ENCODE peak calls at places on chromosomes 13 and 19, in seven cellular contexts. G is esophagus squamous epithelium, T is neural progenitor cell, X is adrenal gland, U is thoracic aorta, H is body of pancreas, O is foreskin keratinocyte. F is an unnamed sample.

GRCh38 chr13:83753912-83754624 is 128.2 kb downstream of the SLITRK1 start:
- DNase-seq in G (no peak), T (no peak), X (no peak), U (no peak), H (no peak), O (peak; percentile 42), F (no peak)

GRCh38 chr13:113537909-113538688 is 46.5 kb upstream of the TFDP1 start:
- DNase-seq in G (no peak), T (no peak), X (peak; percentile 27), U (no peak), H (no peak), O (no peak), F (no peak)

GRCh38 chr13:67341406-67341805 is 111.3 kb upstream of the PCDH9 start:
- DNase-seq in G (no peak), T (no peak), X (no peak), U (no peak), H (no peak), O (no peak), F (no peak)

GRCh38 chr13:42384265-42384664 is 112.3 kb downstream of the AKAP11 start:
- DNase-seq in G (no peak), T (no peak), X (no peak), U (no peak), H (no peak), O (peak; percentile 59), F (no peak)

GRCh38 chr19:46413262-46414031 is at the start of gene CCDC8:
- DNase-seq in G (no peak), T (peak; percentile 97), X (peak; percentile 94), U (no peak), H (peak; percentile 96), O (peak; percentile 86), F (peak; percentile 96)

GRCh38 chr19:29092712-29093552 is 120.0 kb downstream of the UQCRFS1 start:
- DNase-seq in G (no peak), T (no peak), X (peak; percentile 81), U (no peak), H (no peak), O (no peak), F (no peak)

GRCh38 chr13:49786609-49787008 is 5.9 kb downstream of the KPNA3 start:
- DNase-seq in G (no peak), T (no peak), X (no peak), U (no peak), H (no peak), O (no peak), F (no peak)

GRCh38 chr19:51525731-51526130 is 5.7 kb downstream of the SIGLEC6 start:
- DNase-seq in G (no peak), T (no peak), X (no peak), U (no peak), H (no peak), O (no peak), F (no peak)

GRCh38 chr19:44212865-44213346 is 574 bp downstream of the ZNF227 start:
- DNase-seq in G (no peak), T (peak; percentile 28), X (peak; percentile 17), U (no peak), H (no peak), O (peak; percentile 28), F (no peak)

GRCh38 chr13:112587359-112587766 is 590 bp downstream of the TUBGCP3 start:
- DNase-seq in G (no peak), T (peak; percentile 85), X (peak; percentile 94), U (peak; percentile 60), H (peak; percentile 87), O (peak; percentile 59), F (peak; percentile 91)

GRCh38 chr19:27929399-27929798 is 1283.6 kb downstream of the UQCRFS1 start:
- DNase-seq in G (no peak), T (no peak), X (no peak), U (no peak), H (no peak), O (no peak), F (no peak)

GRCh38 chr13:107867701-107868661 is 347.4 kb downstream of the LIG4 start:
- DNase-seq in G (no peak), T (peak; percentile 83), X (no peak), U (no peak), H (peak; percentile 23), O (peak; percentile 17), F (peak; percentile 17)

GRCh38 chr13:75959861-75960481 is 323.8 kb downstream of the LMO7 start:
- DNase-seq in G (no peak), T (no peak), X (no peak), U (no peak), H (no peak), O (no peak), F (no peak)

GRCh38 chr13:22561581-22561980 is 619.2 kb upstream of the SGCG start:
- DNase-seq in G (no peak), T (no peak), X (peak; percentile 5), U (no peak), H (no peak), O (peak; percentile 1), F (no peak)

GRCh38 chr13:19927117-19927734 is 31.3 kb upstream of the ZMYM2 start:
- DNase-seq in G (no peak), T (peak; percentile 22), X (no peak), U (no peak), H (no peak), O (peak; percentile 38), F (no peak)

GRCh38 chr19:5959260-5960004 is 18.5 kb downstream of the RANBP3 start:
- DNase-seq in G (no peak), T (no peak), X (no peak), U (no peak), H (no peak), O (no peak), F (no peak)

GRCh38 chr19:58350871-58351557 is 2.3 kb downstream of the A1BG start:
- DNase-seq in G (no peak), T (no peak), X (no peak), U (no peak), H (no peak), O (no peak), F (peak; percentile 41)

GRCh38 chr19:58346961-58347929 is 6.0 kb downstream of the A1BG start:
- DNase-seq in G (no peak), T (peak; percentile 89), X (peak; percentile 44), U (no peak), H (peak; percentile 37), O (peak; percentile 45), F (peak; percentile 86)

GRCh38 chr19:58351558-58351878 is 1.8 kb downstream of the A1BG start:
- DNase-seq in G (no peak), T (no peak), X (no peak), U (no peak), H (no peak), O (no peak), F (no peak)

GRCh38 chr19:58350001-58350801 is 3.1 kb downstream of the A1BG start:
- DNase-seq in G (no peak), T (no peak), X (no peak), U (no peak), H (no peak), O (no peak), F (peak; percentile 57)

DNA sequence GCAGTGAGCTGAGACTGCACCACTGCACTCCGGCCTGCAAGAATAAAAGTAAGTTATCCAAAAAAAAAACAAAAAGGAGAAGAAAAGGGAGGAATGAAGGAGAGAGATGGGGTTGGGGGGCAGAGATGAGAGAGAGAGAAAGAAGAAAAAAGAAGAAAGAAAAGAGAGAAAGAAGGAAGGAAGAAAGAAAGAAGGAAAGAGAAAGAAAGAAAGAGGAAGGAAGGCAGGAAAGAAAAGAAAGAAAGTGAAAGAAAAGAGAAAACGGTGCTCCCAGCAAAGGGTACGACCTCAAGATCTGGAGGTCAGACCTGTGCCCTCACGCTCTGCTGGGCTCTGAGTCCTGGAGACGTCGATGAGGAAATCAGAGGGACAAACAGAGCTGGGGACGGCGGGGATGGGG is 3.7 kb downstream of the A1BG start:
- DNase-seq in G (no peak), T (no peak), X (no peak), U (no peak), H (no peak), O (no peak), F (no peak)
- H3K4me1 ChIP-seq in G (peaks cover 9% of the 10 kb centered on the region), T (peaks cover 6% of the 10 kb centered on the region), X (peaks cover 9% of the 10 kb centered on the region), U (peaks cover 18% of the 10 kb centered on the region), H (peaks cover 18% of the 10 kb centered on the region), O (peaks cover 8% of the 10 kb centered on the region), F (no peaks in the 10 kb centered on the region)

GRCh38 chr19:8657869-8658268 is 27.4 kb downstream of the NFILZ start:
- DNase-seq in G (no peak), T (no peak), X (no peak), U (no peak), H (no peak), O (no peak), F (no peak)
- H3K27me3 ChIP-seq in G (peaks cover 52% of the 10 kb centered on the region), T (no peaks in the 10 kb centered on the region), X (peaks cover 5% of the 10 kb centered on the region), U (no peaks in the 10 kb centered on the region), H (no peaks in the 10 kb centered on the region), O (no peaks in the 10 kb centered on the region), F (no peaks in the 10 kb centered on the region)

GRCh38 chr13:106835477-106835876 is 267.5 kb upstream of the ARGLU1 start:
- DNase-seq in G (no peak), T (peak; percentile 31), X (no peak), U (no peak), H (no peak), O (no peak), F (no peak)
- H3K27ac ChIP-seq in G (no peak overlapping the region), T (peak overlapping the region; percentile 27), X (no peak overlapping the region), U (no peak overlapping the region), H (no peak overlapping the region), O (no peak overlapping the region), F (no peak overlapping the region)

GRCh38 chr19:35350591-35350990 is 2.9 kb downstream of the FFAR1 start:
- DNase-seq in G (no peak), T (no peak), X (no peak), U (no peak), H (peak; percentile 47), O (no peak), F (no peak)

GRCh38 chr19:35347930-35348298 is 212 bp downstream of the FFAR1 start:
- DNase-seq in G (no peak), T (no peak), X (no peak), U (no peak), H (no peak), O (no peak), F (no peak)

GRCh38 chr19:35348909-35349611 is 1.4 kb downstream of the FFAR1 start:
- DNase-seq in G (no peak), T (peak; percentile 40), X (peak; percentile 46), U (no peak), H (no peak), O (no peak), F (no peak)

GRCh38 chr19:35351441-35352176 is 3.9 kb downstream of the FFAR1 start:
- DNase-seq in G (no peak), T (no peak), X (no peak), U (no peak), H (no peak), O (no peak), F (no peak)

DNA sequence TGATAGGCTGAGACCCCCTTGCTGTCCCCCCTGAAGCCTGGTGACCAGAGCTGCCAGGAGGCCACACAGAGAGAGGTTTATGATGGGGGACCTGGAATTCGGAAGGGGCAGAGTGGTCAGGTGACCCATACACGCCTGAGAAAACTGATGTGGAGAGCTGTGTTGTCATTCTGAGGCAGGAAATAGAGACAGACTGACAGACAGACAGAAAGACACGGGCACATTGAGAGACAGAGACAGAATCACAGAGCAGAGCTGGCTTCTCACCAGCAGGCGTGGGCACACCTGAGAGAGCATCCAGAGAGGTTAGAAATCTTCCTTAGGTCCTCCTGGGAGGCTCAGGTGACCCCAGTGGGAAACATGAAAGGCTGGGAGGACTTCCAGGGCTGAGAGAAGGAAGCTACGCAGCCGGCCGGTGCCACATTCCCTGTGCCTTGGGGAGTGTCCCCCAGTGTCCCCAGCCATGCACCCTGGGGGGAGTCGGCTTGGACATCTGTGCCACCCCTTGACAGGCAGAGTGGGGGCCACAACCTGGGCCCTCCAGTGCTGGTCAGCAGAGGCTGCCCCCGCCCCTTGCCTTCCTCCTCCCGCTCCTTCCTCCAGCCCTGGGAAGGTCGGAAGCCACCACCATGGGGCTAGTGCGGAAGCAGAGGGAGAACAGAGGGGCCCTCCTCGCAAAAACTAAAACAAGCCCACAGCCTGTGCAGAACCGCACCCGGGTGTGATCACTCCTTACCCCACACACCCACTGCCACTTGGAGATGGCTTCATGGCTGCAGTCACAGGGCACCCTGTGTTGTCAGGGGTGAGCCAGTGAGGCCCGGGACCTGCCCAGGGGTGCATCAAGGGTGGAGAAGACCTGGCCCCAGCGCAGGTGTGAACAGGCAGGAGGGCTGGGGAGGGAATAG is 2.2 kb downstream of the FFAR1 start:
- DNase-seq in G (no peak), T (no peak), X (no peak), U (no peak), H (no peak), O (no peak), F (no peak)
- H3K4me1 ChIP-seq in G (no peaks in the 10 kb centered on the region), T (no peaks in the 10 kb centered on the region), X (no peaks in the 10 kb centered on the region), U (no peaks in the 10 kb centered on the region), H (no peaks in the 10 kb centered on the region), O (no peaks in the 10 kb centered on the region), F (no peaks in the 10 kb centered on the region)

F was measured in right cardiac atrium.